ENCODE peak calls at places on chromosomes 7 and 10, in nine cellular contexts. U is GM18507; D is Ammon's horn; E is stimulated activated CD4-positive, alpha-beta T cell treated with anti-CD3 and anti-CD28 coated beads, Interleukin-2, amount 100 ng/mL, for 48 hours; Z is activated CD8-positive, alpha-beta memory T cell treated with anti-CD3 and anti-CD28 coated beads, Interleukin-2, amount 50 U/mL, for 4 hours; Y is GM10248; A is DMS153; P is Kasumi-1; B is iPS-NIHi11. L is an unnamed sample.
A peak's percentile ranks its signal among the peaks of the same experiment; 100 is the strongest.

GRCh38 chr10:7230956-7231355 is 179.9 kb downstream of the SFMBT2 start:
- DNase-seq in Z (no peak), A (no peak), Y (no peak), E (no peak), D (no peak), P (no peak), U (no peak), B (no peak), L (no peak)

GRCh38 chr10:68900427-68901105 is 549 bp upstream of the DDX50 start:
- DNase-seq in P (no peak), A (peak; percentile 70), Z (no peak), U (peak; percentile 45), Y (no peak), D (no peak), E (no peak), B (no peak), L (no peak)

GRCh38 chr7:118590107-118590506 is 365.6 kb downstream of the ANKRD7 start:
- DNase-seq in Y (no peak), U (no peak), D (no peak), E (peak; percentile 0), B (no peak), A (no peak), Z (no peak), P (peak; percentile 22), L (no peak)

GRCh38 chr10:70461397-70462348 is 16.9 kb upstream of the PALD1 start:
- DNase-seq in U (peak; percentile 68), E (peak; percentile 40), B (peak; percentile 74), A (peak; percentile 21), D (peak; percentile 80), Z (peak; percentile 57), Y (peak; percentile 81), P (peak; percentile 59), L (no peak)

GRCh38 chr10:48406204-48406603 is 99.7 kb downstream of the MAPK8 start:
- DNase-seq in D (no peak), U (no peak), P (peak; percentile 16), Y (no peak), E (no peak), Z (no peak), A (no peak), B (peak; percentile 29), L (no peak)

GRCh38 chr10:74824184-74825032 is 2.0 kb upstream of the KAT6B start:
- DNase-seq in Z (peak; percentile 26), Y (no peak), A (no peak), P (peak; percentile 88), U (no peak), D (peak; percentile 12), B (no peak), E (no peak), L (no peak)

GRCh38 chr10:68330852-68331454 is 911 bp upstream of the HNRNPH3 start:
- DNase-seq in Z (peak; percentile 19), B (no peak), D (peak; percentile 64), U (no peak), A (peak; percentile 43), Y (no peak), P (peak; percentile 89), E (peak; percentile 11), L (no peak)

GRCh38 chr7:232571-233455 is 40.4 kb downstream of the FAM20C start:
- DNase-seq in D (peak; percentile 33), U (no peak), A (no peak), E (no peak), Y (no peak), P (no peak), B (no peak), Z (no peak), L (peak; percentile 58)

GRCh38 chr7:1952781-1953180 is 280.0 kb downstream of the MAD1L1 start:
- DNase-seq in U (no peak), D (no peak), Z (no peak), P (no peak), E (no peak), B (no peak), A (no peak), Y (no peak), L (no peak)

GRCh38 chr7:41193738-41194287 is 509.1 kb downstream of the INHBA start:
- DNase-seq in U (no peak), D (no peak), E (no peak), A (no peak), P (no peak), Z (no peak), Y (no peak), B (no peak), L (no peak)

GRCh38 chr7:128963327-128963757 is 25.6 kb downstream of the IRF5 start:
- DNase-seq in P (no peak), A (no peak), Y (peak; percentile 77), E (peak; percentile 30), B (no peak), Z (no peak), U (no peak), D (no peak), L (no peak)

GRCh38 chr10:15485684-15486316 is 114.7 kb upstream of the FAM171A1 start:
- DNase-seq in U (no peak), A (no peak), E (no peak), D (no peak), Y (no peak), Z (no peak), B (no peak), P (no peak), L (no peak)

GRCh38 chr7:31003721-31004120 is 40.0 kb downstream of the GHRHR start:
- DNase-seq in D (no peak), U (no peak), A (no peak), Y (no peak), B (no peak), Z (no peak), E (no peak), P (no peak), L (no peak)

GRCh38 chr10:47308775-47309174 is 8.8 kb downstream of the GDF10 start:
- DNase-seq in E (no peak), Y (no peak), U (no peak), Z (no peak), P (no peak), A (no peak), D (no peak), B (no peak), L (no peak)

GRCh38 chr10:117221156-117221711 is 19.7 kb upstream of the SLC18A2 start:
- DNase-seq in A (peak; percentile 92), P (no peak), B (peak; percentile 61), D (no peak), E (no peak), Z (no peak), U (no peak), Y (no peak), L (no peak)

GRCh38 chr10:23362879-23363787 is 18.5 kb upstream of the C10orf67 start:
- DNase-seq in Z (peak; percentile 28), E (no peak), B (no peak), D (no peak), U (no peak), A (no peak), P (no peak), Y (peak; percentile 40), L (no peak)

GRCh38 chr10:97574374-97575100 is 2.0 kb downstream of the ANKRD2 start:
- DNase-seq in Z (no peak), U (no peak), E (no peak), D (no peak), Y (no peak), A (peak; percentile 91), P (no peak), B (peak; percentile 77), L (no peak)

GRCh38 chr10:28250782-28251181 is 52.1 kb downstream of the MPP7 start:
- DNase-seq in D (no peak), Z (no peak), E (no peak), U (no peak), Y (no peak), P (peak; percentile 35), A (no peak), B (no peak), L (no peak)

GRCh38 chr7:43295429-43295828 is 183.0 kb downstream of the HECW1 start:
- DNase-seq in Y (no peak), D (no peak), E (no peak), Z (no peak), P (no peak), U (no peak), A (no peak), B (peak; percentile 38), L (no peak)

GRCh38 chr10:8158439-8159071 is 104.1 kb downstream of the GATA3 start:
- DNase-seq in D (no peak), Y (no peak), A (no peak), Z (no peak), E (no peak), U (no peak), B (no peak), P (no peak), L (no peak)

GRCh38 chr10:82383350-82383749 is 508.4 kb downstream of the NRG3 start:
- DNase-seq in P (no peak), E (no peak), U (no peak), Z (no peak), B (no peak), Y (no peak), D (no peak), A (no peak), L (no peak)

GRCh38 chr10:3605882-3606281 is 179.1 kb downstream of the KLF6 start:
- DNase-seq in Y (no peak), A (no peak), B (no peak), P (no peak), E (no peak), D (no peak), Z (no peak), U (no peak), L (no peak)

GRCh38 chr7:31368620-31369019 is 28.1 kb upstream of the NEUROD6 start:
- DNase-seq in D (no peak), P (no peak), B (no peak), U (no peak), Z (no peak), Y (no peak), A (peak; percentile 81), E (no peak), L (no peak)

GRCh38 chr10:44309939-44310761 is 74.7 kb downstream of the CXCL12 start:
- DNase-seq in E (no peak), Y (no peak), A (no peak), Z (no peak), D (no peak), U (no peak), B (no peak), P (no peak), L (no peak)

GRCh38 chr7:149291036-149291835 is 29.2 kb downstream of the ZNF783 start:
- DNase-seq in B (no peak), D (no peak), Y (no peak), A (no peak), U (no peak), P (no peak), Z (no peak), E (no peak), L (no peak)

GRCh38 chr10:87674963-87675362 is 15.3 kb downstream of the PAPSS2 start:
- DNase-seq in P (no peak), Z (no peak), Y (no peak), D (no peak), U (no peak), A (no peak), E (no peak), B (no peak), L (no peak)

GRCh38 chr7:55533050-55533728 is 39.1 kb downstream of the VOPP1 start:
- DNase-seq in B (no peak), D (peak; percentile 66), A (no peak), P (peak; percentile 44), U (peak; percentile 64), Y (peak; percentile 76), Z (peak; percentile 58), E (peak; percentile 59), L (no peak)

GRCh38 chr7:45643630-45644029 is 69.5 kb downstream of the ADCY1 start:
- DNase-seq in E (no peak), D (no peak), Y (no peak), U (no peak), Z (no peak), A (no peak), P (no peak), B (no peak), L (no peak)

GRCh38 chr10:75358835-75359421 is 42.6 kb downstream of the ZNF503 start:
- DNase-seq in Z (no peak), U (no peak), Y (no peak), D (no peak), E (no peak), A (no peak), P (peak; percentile 18), B (no peak), L (no peak)

L was measured in brain pericyte.